ENCODE peak calls at places on chromosomes 16 and 17, in six cellular contexts. One of them, this sample, is unnamed.
A peak's percentile ranks its signal among the peaks of the same experiment; 100 is the strongest.

GRCh38 chr17:32558997-32559650 is 72.3 kb downstream of the CDK5R1 start:
- DNase-seq in fibroblast of lung: peak; percentile 5
- DNase-seq in heart right ventricle: no peak
- DNase-seq in mesendoderm: no peak
- DNase-seq in neural progenitor cell: no peak
- DNase-seq in A549: no peak
- DNase-seq in this sample: no peak

GRCh38 chr17:7466318-7466643 is 13.2 kb downstream of the ZBTB4 start:
- DNase-seq in heart right ventricle: no peak
- DNase-seq in mesendoderm: no peak
- DNase-seq in fibroblast of lung: no peak
- DNase-seq in neural progenitor cell: no peak
- DNase-seq in A549: no peak
- DNase-seq in this sample: no peak

GRCh38 chr16:84950906-84951305 is 60.4 kb downstream of the ZDHHC7 start:
- DNase-seq in A549: peak; percentile 51
- DNase-seq in mesendoderm: peak; percentile 62
- DNase-seq in heart right ventricle: no peak
- DNase-seq in fibroblast of lung: no peak
- DNase-seq in neural progenitor cell: no peak
- DNase-seq in this sample: no peak

GRCh38 chr16:85465328-85466307 is 147.5 kb upstream of the GSE1 start:
- DNase-seq in mesendoderm: no peak
- DNase-seq in heart right ventricle: peak; percentile 79
- DNase-seq in fibroblast of lung: peak; percentile 58
- DNase-seq in neural progenitor cell: no peak
- DNase-seq in A549: no peak
- DNase-seq in this sample: no peak

GRCh38 chr16:3662601-3663000 is 8.1 kb downstream of the DNASE1 start:
- DNase-seq in neural progenitor cell: no peak
- DNase-seq in fibroblast of lung: no peak
- DNase-seq in mesendoderm: no peak
- DNase-seq in A549: no peak
- DNase-seq in heart right ventricle: no peak
- DNase-seq in this sample: no peak

GRCh38 chr16:79801550-79802090 is 201.1 kb upstream of the MAF start:
- DNase-seq in mesendoderm: no peak
- DNase-seq in fibroblast of lung: no peak
- DNase-seq in neural progenitor cell: no peak
- DNase-seq in heart right ventricle: no peak
- DNase-seq in A549: no peak
- DNase-seq in this sample: no peak

GRCh38 chr17:29140631-29141483 is 39.3 kb downstream of the MYO18A start:
- DNase-seq in heart right ventricle: peak; percentile 65
- DNase-seq in fibroblast of lung: peak; percentile 49
- DNase-seq in A549: no peak
- DNase-seq in neural progenitor cell: peak; percentile 42
- DNase-seq in mesendoderm: no peak
- DNase-seq in this sample: no peak

GRCh38 chr17:48510761-48511604 is 19.8 kb downstream of the HOXB1 start:
- DNase-seq in heart right ventricle: no peak
- DNase-seq in mesendoderm: no peak
- DNase-seq in A549: no peak
- DNase-seq in neural progenitor cell: no peak
- DNase-seq in fibroblast of lung: peak; percentile 90
- DNase-seq in this sample: no peak

GRCh38 chr16:80671281-80671849 is 130.6 kb downstream of the DYNLRB2 start:
- DNase-seq in neural progenitor cell: no peak
- DNase-seq in fibroblast of lung: no peak
- DNase-seq in A549: no peak
- DNase-seq in mesendoderm: no peak
- DNase-seq in heart right ventricle: no peak
- DNase-seq in this sample: no peak

GRCh38 chr17:83202002-83203000 is 122.9 kb downstream of the METRNL start:
- DNase-seq in A549: no peak
- DNase-seq in neural progenitor cell: no peak
- DNase-seq in heart right ventricle: peak; percentile 3
- DNase-seq in mesendoderm: no peak
- DNase-seq in fibroblast of lung: no peak
- DNase-seq in this sample: no peak

GRCh38 chr16:68564367-68564985 is 25.4 kb downstream of the ZFP90 start:
- DNase-seq in heart right ventricle: no peak
- DNase-seq in fibroblast of lung: peak; percentile 29
- DNase-seq in mesendoderm: peak; percentile 57
- DNase-seq in neural progenitor cell: peak; percentile 5
- DNase-seq in A549: no peak
- DNase-seq in this sample: no peak

GRCh38 chr16:30663820-30664528 is 5.7 kb downstream of the FBRS start:
- DNase-seq in heart right ventricle: no peak
- DNase-seq in fibroblast of lung: no peak
- DNase-seq in mesendoderm: no peak
- DNase-seq in A549: no peak
- DNase-seq in neural progenitor cell: no peak
- DNase-seq in this sample: no peak

GRCh38 chr16:30664616-30665109 is 6.4 kb downstream of the FBRS start:
- DNase-seq in mesendoderm: no peak
- DNase-seq in heart right ventricle: no peak
- DNase-seq in neural progenitor cell: no peak
- DNase-seq in fibroblast of lung: no peak
- DNase-seq in A549: no peak
- DNase-seq in this sample: no peak

GRCh38 chr16:30662449-30662848 is 4.2 kb downstream of the FBRS start:
- DNase-seq in neural progenitor cell: no peak
- DNase-seq in A549: no peak
- DNase-seq in heart right ventricle: no peak
- DNase-seq in mesendoderm: no peak
- DNase-seq in fibroblast of lung: no peak
- DNase-seq in this sample: no peak

GRCh38 chr16:30665155-30665829 is 7.1 kb downstream of the FBRS start:
- DNase-seq in mesendoderm: no peak
- DNase-seq in neural progenitor cell: no peak
- DNase-seq in fibroblast of lung: no peak
- DNase-seq in heart right ventricle: no peak
- DNase-seq in A549: no peak
- DNase-seq in this sample: no peak

GRCh38 chr16:30663038-30663437 is 4.8 kb downstream of the FBRS start:
- DNase-seq in mesendoderm: no peak
- DNase-seq in neural progenitor cell: no peak
- DNase-seq in fibroblast of lung: no peak
- DNase-seq in A549: no peak
- DNase-seq in heart right ventricle: no peak
- DNase-seq in this sample: no peak
- H3K4me3 ChIP-seq in mesendoderm: no peak overlapping the region
- H3K4me3 ChIP-seq in neural progenitor cell: no peak overlapping the region
- H3K4me3 ChIP-seq in fibroblast of lung: no peak overlapping the region
- H3K4me3 ChIP-seq in A549: no peak overlapping the region
- H3K4me3 ChIP-seq in heart right ventricle: no peak overlapping the region
- H3K4me3 ChIP-seq in this sample: no peak overlapping the region

GRCh38 chr17:17109896-17110295 is 67.6 kb downstream of the MPRIP start:
- DNase-seq in heart right ventricle: no peak
- DNase-seq in mesendoderm: no peak
- DNase-seq in fibroblast of lung: no peak
- DNase-seq in neural progenitor cell: no peak
- DNase-seq in A549: no peak
- DNase-seq in this sample: no peak
- H3K4me1 ChIP-seq in heart right ventricle: peaks cover 46% of the 10 kb centered on the region
- H3K4me1 ChIP-seq in mesendoderm: no peaks in the 10 kb centered on the region
- H3K4me1 ChIP-seq in fibroblast of lung: peaks cover 28% of the 10 kb centered on the region
- H3K4me1 ChIP-seq in neural progenitor cell: peaks cover 23% of the 10 kb centered on the region
- H3K4me1 ChIP-seq in A549: peaks cover 92% of the 10 kb centered on the region
- H3K4me1 ChIP-seq in this sample: peaks cover 11% of the 10 kb centered on the region

GRCh38 chr17:77318491-77319210 is 177.9 kb downstream of the SEC14L1 start:
- DNase-seq in mesendoderm: peak; percentile 37
- DNase-seq in heart right ventricle: no peak
- DNase-seq in A549: no peak
- DNase-seq in neural progenitor cell: no peak
- DNase-seq in fibroblast of lung: peak; percentile 39
- DNase-seq in this sample: no peak
- H3K4me3 ChIP-seq in mesendoderm: no peak overlapping the region
- H3K4me3 ChIP-seq in heart right ventricle: peak overlapping the region; percentile 50
- H3K4me3 ChIP-seq in A549: peak overlapping the region; percentile 64
- H3K4me3 ChIP-seq in neural progenitor cell: no peak overlapping the region
- H3K4me3 ChIP-seq in fibroblast of lung: peak overlapping the region; percentile 72
- H3K4me3 ChIP-seq in this sample: peak overlapping the region; percentile 49

DNA sequence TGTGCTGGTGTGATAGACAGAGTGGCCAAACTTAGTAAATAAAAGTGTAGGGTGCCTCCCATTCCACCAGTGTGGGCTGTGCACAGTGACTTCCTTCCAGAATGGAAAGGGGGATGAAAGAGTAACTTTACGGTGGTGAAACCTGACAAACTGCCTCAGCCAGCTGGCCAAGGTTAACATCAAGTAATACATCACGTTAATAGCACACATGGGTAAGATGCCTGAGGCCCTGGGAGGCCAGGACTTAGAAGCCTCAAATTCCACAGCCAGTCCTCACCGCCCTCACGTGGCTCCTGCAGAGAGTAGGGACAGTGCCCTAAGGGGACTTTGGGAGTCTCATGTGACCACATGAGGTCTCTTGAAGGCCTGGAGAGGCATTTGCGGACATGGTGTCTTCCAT is 14.1 kb downstream of the RMI2 start:
- DNase-seq in mesendoderm: peak; percentile 92
- DNase-seq in fibroblast of lung: peak; percentile 71
- DNase-seq in heart right ventricle: no peak
- DNase-seq in A549: no peak
- DNase-seq in neural progenitor cell: no peak
- DNase-seq in this sample: peak; percentile 66
- H3K4me1 ChIP-seq in mesendoderm: peaks cover 9% of the 10 kb centered on the region
- H3K4me1 ChIP-seq in fibroblast of lung: peaks cover 69% of the 10 kb centered on the region
- H3K4me1 ChIP-seq in heart right ventricle: peaks cover 5% of the 10 kb centered on the region
- H3K4me1 ChIP-seq in A549: peaks cover 28% of the 10 kb centered on the region
- H3K4me1 ChIP-seq in neural progenitor cell: peaks cover 12% of the 10 kb centered on the region
- H3K4me1 ChIP-seq in this sample: peaks cover 82% of the 10 kb centered on the region